ENCODE peak calls at places on chromosome 11, in four cellular contexts. R is IMR-90, I is H9, D is H1. W is an unnamed sample.

GRCh38 chr11:48341466-48341865 is 16.7 kb downstream of the OR4C3 start:
- DNase-seq in R (no peak), D (no peak), I (no peak), W (no peak)

GRCh38 chr11:36196476-36197099 is 92.6 kb downstream of the COMMD9 start:
- DNase-seq in I (no peak), D (no peak), R (peak; percentile 7), W (no peak)

GRCh38 chr11:68661014-68661413 is 23.3 kb upstream of the GAL start:
- DNase-seq in R (no peak), I (no peak), D (no peak), W (no peak)

GRCh38 chr11:2186669-2187266 is 15.2 kb upstream of the TH start:
- DNase-seq in I (peak; percentile 73), R (no peak), D (peak; percentile 69), W (peak; percentile 65)

GRCh38 chr11:34075178-34075820 is 23.8 kb downstream of the CAPRIN1 start:
- DNase-seq in D (no peak), R (peak; percentile 77), I (no peak), W (no peak)

GRCh38 chr11:131581006-131581405 is 210.6 kb downstream of the NTM start:
- DNase-seq in R (no peak), D (no peak), I (no peak), W (no peak)

GRCh38 chr11:96235725-96236124 is 107.3 kb downstream of the MAML2 start:
- DNase-seq in R (peak; percentile 73), D (no peak), I (no peak), W (no peak)

GRCh38 chr11:36478700-36479329 is 31.3 kb downstream of the TRAF6 start:
- DNase-seq in R (peak; percentile 59), D (no peak), I (no peak), W (peak; percentile 64)

GRCh38 chr11:46315783-46316563 is 31.3 kb upstream of the DGKZ start:
- DNase-seq in R (no peak), I (no peak), D (no peak), W (no peak)

GRCh38 chr11:44734982-44735381 is 8.2 kb downstream of the TSPAN18 start:
- DNase-seq in I (no peak), R (no peak), D (no peak), W (no peak)
- H2BK5ac ChIP-seq in I (no peak overlapping the region), R (no peak overlapping the region), D (no peak overlapping the region), W (no peak overlapping the region)

GRCh38 chr11:72191961-72192381 is at the start of gene FOLR1:
- DNase-seq in D (no peak), R (no peak), I (peak; percentile 49), W (peak; percentile 71)
- H3K18ac ChIP-seq in D (no peak within 1 kb of the TSS), R (no peak within 1 kb of the TSS), I (no peak within 1 kb of the TSS), W (no peak within 1 kb of the TSS)

GRCh38 chr11:67499808-67500793 is 5.1 kb downstream of the PITPNM1 start:
- DNase-seq in I (no peak), D (peak; percentile 32), R (no peak), W (no peak)

GRCh38 chr11:67496113-67496512 is 9.1 kb downstream of the PITPNM1 start:
- DNase-seq in R (no peak), D (no peak), I (no peak), W (no peak)

GRCh38 chr11:67498544-67498972 is 6.6 kb downstream of the PITPNM1 start:
- DNase-seq in I (no peak), R (no peak), D (no peak), W (no peak)

GRCh38 chr11:67495234-67496005 is 9.7 kb downstream of the PITPNM1 start:
- DNase-seq in R (no peak), D (no peak), I (no peak), W (no peak)

DNA sequence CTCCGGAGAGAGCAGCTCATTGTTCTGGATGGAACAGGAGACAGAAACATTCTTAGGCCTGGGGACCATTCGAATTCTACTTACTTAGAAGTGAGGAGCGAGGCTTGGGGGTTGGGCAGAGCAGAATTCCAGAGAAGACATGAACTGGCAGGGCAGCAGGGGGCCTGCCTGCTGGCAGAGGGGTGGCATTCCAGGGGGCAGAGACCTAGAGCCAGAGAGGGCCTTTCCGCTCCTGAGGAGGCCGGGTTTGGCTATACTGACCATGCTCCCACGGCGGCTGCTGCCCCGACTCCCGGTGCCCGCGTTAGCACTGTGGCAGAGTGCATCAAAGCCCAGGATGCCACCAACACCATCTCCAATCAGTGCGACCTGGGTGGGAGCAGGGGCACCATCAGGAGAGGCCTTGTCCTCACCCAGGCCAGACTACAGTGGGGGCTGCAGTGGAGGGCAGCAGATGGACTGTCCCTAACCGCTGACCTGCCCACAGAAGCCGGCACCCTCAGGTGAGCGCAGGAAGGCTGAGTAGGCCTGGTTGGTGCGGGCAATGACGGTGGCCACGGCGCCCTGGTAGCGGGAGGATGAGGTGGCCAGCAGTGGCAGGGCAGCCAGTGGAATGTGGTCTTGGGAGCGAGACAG is 7.4 kb downstream of the PITPNM1 start:
- DNase-seq in R (no peak), D (no peak), I (no peak), W (no peak)
- H4K5ac ChIP-seq in R (no peak overlapping the region), D (no peak overlapping the region), I (no peak overlapping the region), W (no peak overlapping the region)

DNA sequence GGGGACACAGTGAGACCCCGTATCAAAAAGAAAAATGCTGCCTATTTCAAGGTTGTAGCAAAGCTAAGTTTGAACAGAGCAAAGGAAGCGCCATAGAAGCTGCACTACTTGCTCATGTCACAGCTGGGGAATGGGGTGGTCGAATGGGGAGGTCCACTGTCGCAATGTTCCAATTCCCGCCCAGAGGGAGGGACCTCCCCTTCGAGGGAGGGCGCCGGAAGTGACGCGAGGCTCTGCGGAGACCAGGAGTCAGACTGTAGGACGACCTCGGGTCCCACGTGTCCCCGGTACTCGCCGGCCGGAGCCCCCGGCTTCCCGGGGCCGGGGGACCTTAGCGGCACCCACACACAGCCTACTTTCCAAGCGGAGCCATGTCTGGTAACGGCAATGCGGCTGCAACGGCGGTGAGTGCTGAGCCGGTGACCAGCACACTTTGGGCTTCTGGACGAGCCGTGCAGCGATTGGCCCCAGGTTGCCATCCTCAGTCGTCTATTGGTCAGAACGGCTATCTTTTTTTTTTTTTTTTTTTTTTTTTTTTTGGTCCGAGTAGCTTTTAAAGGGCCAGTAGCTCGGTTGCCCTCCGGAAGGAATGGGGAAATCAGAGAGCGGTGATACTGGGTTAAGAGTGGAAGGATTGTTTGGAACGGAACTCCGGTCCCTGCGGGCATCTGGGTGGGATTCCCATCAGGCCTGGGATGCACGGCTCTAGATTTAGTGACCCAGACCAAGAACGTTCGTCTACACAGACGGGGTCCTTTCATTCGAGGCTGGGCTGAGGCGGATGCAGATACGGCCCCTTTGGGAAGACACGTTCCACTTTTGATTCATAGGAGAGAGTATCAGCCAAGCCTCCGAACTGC is at the start of gene HMBS:
- DNase-seq in R (peak; percentile 94), I (peak; percentile 96), D (peak; percentile 97), W (peak; percentile 98)
- H2BK5ac ChIP-seq in R (peak within 1 kb of the TSS; percentile 83), I (no peak within 1 kb of the TSS), D (peak within 1 kb of the TSS; percentile 82), W (no peak within 1 kb of the TSS)

GRCh38 chr11:11898648-11899047 is 56.9 kb downstream of the USP47 start:
- DNase-seq in I (no peak), R (no peak), D (no peak), W (no peak)
- H3K18ac ChIP-seq in I (no peak overlapping the region), R (no peak overlapping the region), D (no peak overlapping the region), W (no peak overlapping the region)

GRCh38 chr11:66855574-66856495 is 1.0 kb upstream of the LRFN4 start:
- DNase-seq in I (peak; percentile 97), D (peak; percentile 94), R (peak; percentile 84), W (peak; percentile 97)
- H4K5ac ChIP-seq in I (no peak overlapping the region), D (peak overlapping the region; percentile 60), R (peak overlapping the region; percentile 98), W (no peak overlapping the region)

GRCh38 chr11:67076202-67076601 is 19.6 kb downstream of the RHOD start:
- DNase-seq in D (no peak), I (no peak), R (no peak), W (no peak)

GRCh38 chr11:67073908-67074307 is 17.3 kb downstream of the RHOD start:
- DNase-seq in D (no peak), I (no peak), R (no peak), W (no peak)

GRCh38 chr11:67066333-67066709 is 9.7 kb downstream of the RHOD start:
- DNase-seq in R (no peak), D (no peak), I (no peak), W (no peak)

GRCh38 chr11:67072295-67072694 is 15.6 kb downstream of the RHOD start:
- DNase-seq in D (no peak), I (no peak), R (no peak), W (no peak)

DNA sequence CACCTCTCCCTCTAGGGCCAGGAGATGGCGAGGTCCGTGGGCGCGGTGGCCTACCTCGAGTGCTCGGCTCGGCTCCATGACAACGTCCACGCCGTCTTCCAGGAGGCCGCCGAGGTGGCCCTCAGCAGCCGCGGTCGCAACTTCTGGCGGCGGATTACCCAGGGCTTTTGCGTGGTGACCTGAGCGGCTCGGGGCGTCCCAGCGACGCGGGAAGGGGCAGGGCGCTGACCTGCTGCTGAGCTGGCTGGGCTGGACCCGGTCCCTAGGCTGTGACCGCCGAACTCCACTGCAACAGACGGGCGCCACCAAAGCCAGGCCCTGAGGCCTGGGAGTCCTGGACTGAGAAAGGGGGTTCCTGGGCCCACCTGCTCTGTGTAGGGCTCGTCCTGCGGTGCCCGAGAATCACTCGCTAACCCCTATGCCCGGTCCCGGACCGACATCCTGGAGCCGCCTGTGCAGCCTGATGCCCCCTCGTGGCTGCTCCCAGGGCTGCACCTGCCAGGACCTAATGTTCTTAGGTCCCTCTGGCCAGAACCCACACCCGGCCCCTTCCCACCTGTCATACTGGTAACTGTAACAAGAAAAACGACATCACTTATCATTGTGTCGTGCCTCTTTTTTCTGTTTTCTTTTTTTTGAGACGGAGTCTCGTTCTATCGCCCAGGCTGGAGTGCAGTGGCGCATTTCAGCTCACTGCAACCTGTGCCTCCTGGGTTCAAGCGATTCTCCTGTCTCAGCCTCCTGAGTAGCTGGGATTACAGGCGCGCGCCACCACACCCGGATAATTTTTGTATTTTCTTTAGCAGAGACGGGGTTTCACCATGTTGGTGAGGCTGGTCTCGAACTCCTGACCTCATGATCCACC is 15.0 kb downstream of the RHOD start:
- DNase-seq in D (peak; percentile 96), I (peak; percentile 94), R (peak; percentile 55), W (peak; percentile 89)
- H2BK5ac ChIP-seq in D (no peak overlapping the region), I (no peak overlapping the region), R (no peak overlapping the region), W (no peak overlapping the region)

DNA sequence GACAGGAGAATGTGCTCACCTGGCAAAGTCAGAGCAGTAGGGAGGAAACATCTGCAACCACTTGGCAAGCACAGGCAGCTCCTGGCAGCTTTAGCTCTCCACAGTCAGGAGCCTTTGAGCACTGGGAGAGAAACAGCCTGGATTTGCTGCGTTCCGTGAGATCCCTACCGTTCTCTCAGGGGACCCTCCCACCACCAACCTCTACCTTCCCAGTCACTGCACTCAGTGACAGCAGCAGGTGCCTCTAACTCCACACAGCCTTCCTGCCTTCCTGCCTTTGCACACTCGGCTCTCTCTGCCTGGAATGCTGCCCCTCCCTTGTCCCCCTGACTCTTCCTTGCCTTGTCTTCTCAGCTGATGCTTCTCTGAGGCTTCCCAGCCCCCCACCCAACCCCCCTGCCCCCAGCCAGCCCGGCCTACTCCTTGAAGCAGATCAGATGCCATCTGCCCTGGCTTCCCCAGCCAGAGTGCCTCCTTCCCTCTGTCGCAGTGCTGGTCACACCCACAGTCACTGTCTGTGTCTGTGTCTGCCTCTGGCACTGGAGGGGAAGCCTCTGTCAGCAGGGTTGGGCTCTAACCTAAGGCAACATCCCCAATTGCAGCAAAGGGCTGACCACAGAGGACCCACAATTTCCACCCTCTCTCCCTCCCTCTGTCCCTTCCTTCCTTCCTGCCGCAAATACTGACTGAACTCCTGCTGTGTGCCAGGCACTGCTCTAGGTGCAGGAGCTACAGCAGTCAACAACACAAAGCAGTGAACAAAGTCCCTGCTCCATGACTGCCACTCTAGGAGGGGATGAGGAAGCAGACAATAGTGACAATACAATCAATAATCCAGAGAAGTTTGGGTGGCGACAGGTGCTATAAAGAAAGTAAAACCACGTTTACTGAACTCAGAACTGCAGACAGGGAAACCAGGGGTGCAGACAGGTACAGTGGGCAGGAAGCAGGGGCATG is 14.8 kb upstream of the TSKU start:
- DNase-seq in I (no peak), R (no peak), D (no peak), W (peak; percentile 87)
- H3K18ac ChIP-seq in I (no peak overlapping the region), R (peak overlapping the region; percentile 17), D (peak overlapping the region; percentile 49), W (peak overlapping the region; percentile 44)